ENCODE peak calls at places on chromosomes 4 and X, in six cellular contexts. T is esophagus muscularis mucosa, J is AG08395, Q is hippocampal formation, N is ovary, H is EL. C is an unnamed sample.
A peak's percentile ranks its signal among the peaks of the same experiment; 100 is the strongest.

GRCh38 chr4:121119715-121120114 is 44.4 kb downstream of the TNIP3 start:
- DNase-seq in T (no peak), N (no peak), Q (no peak), J (no peak), H (no peak), C (no peak)

GRCh38 chr4:29310252-29310651 is 1409.9 kb upstream of the PCDH7 start:
- DNase-seq in H (peak; percentile 36), Q (no peak), J (no peak), N (no peak), T (no peak), C (no peak)

GRCh38 chr4:150209140-150209829 is 131.0 kb downstream of the DCLK2 start:
- DNase-seq in T (no peak), J (peak; percentile 52), H (peak; percentile 61), N (peak; percentile 65), Q (no peak), C (peak; percentile 71)

GRCh38 chrX:19810370-19810769 is 77.0 kb downstream of the SH3KBP1 start:
- DNase-seq in N (no peak), H (no peak), T (no peak), J (no peak), Q (no peak), C (peak; percentile 19)

GRCh38 chrX:153875391-153876111 is 10.4 kb downstream of the L1CAM start:
- DNase-seq in Q (peak; percentile 6), J (peak; percentile 65), N (peak; percentile 47), T (no peak), H (peak; percentile 27), C (no peak)

GRCh38 chr4:163251204-163251603 is 81.2 kb downstream of the NPY1R start:
- DNase-seq in Q (no peak), T (no peak), N (no peak), H (peak; percentile 8), J (no peak), C (no peak)

GRCh38 chr4:87465739-87466366 is 43.5 kb downstream of the NUDT9 start:
- DNase-seq in J (peak; percentile 56), N (no peak), T (no peak), Q (peak; percentile 57), H (peak; percentile 44), C (peak; percentile 30)

GRCh38 chr4:26424838-26425237 is 65.4 kb downstream of the CCKAR start:
- DNase-seq in H (no peak), J (no peak), T (no peak), Q (no peak), N (no peak), C (no peak)

GRCh38 chrX:153765138-153766079 is 1.4 kb downstream of the PLXNB3 start:
- DNase-seq in T (no peak), H (peak; percentile 42), N (peak; percentile 25), Q (peak; percentile 95), J (no peak), C (peak; percentile 12)

GRCh38 chr4:123667496-123667895 is 270.9 kb downstream of the SPRY1 start:
- DNase-seq in H (peak; percentile 30), T (no peak), Q (no peak), J (peak; percentile 29), N (no peak), C (no peak)

GRCh38 chr4:114694770-114695169 is 96.2 kb downstream of the UGT8 start:
- DNase-seq in J (peak; percentile 17), Q (peak; percentile 64), N (no peak), H (peak; percentile 20), T (no peak), C (peak; percentile 20)

GRCh38 chr4:75004755-75005668 is 72.1 kb downstream of the PARM1 start:
- DNase-seq in H (no peak), Q (no peak), N (no peak), T (no peak), J (no peak), C (no peak)

GRCh38 chrX:83916525-83916924 is 55.6 kb downstream of the CYLC1 start:
- DNase-seq in T (no peak), H (peak; percentile 12), Q (no peak), N (no peak), J (peak; percentile 2), C (peak; percentile 10)

GRCh38 chr4:143626134-143626859 is 74.2 kb downstream of the FREM3 start:
- DNase-seq in N (peak; percentile 60), Q (no peak), J (peak; percentile 32), T (no peak), H (no peak), C (no peak)

GRCh38 chr4:90126805-90127204 is 389 bp upstream of the CCSER1 start:
- DNase-seq in J (no peak), N (no peak), Q (peak; percentile 30), H (no peak), T (no peak), C (no peak)

GRCh38 chr4:142645478-142646108 is 200.5 kb downstream of the INPP4B start:
- DNase-seq in T (no peak), H (peak; percentile 1), Q (no peak), N (no peak), J (no peak), C (no peak)